ENCODE peak calls at places on chromosomes 2 and 18, in ten cellular contexts. One of them, this sample, is unnamed.

GRCh38 chr2:227782804-227783203 is 30.8 kb upstream of the CCL20 start:
- DNase-seq in HFF-Myc: no peak
- DNase-seq in tibial artery: no peak
- DNase-seq in activated naive CD4-positive, alpha-beta T cell treated with anti-CD3 and anti-CD28 coated beads, Interleukin-2, amount 10 ng/mL, durations not matched to agents 7 days and 5 days: no peak
- DNase-seq in dermis blood vessel endothelial cell: no peak
- DNase-seq in fibroblast of mammary gland: no peak
- DNase-seq in T1000: no peak
- DNase-seq in NCI-H2029: no peak
- DNase-seq in HTR-8/SVneo: no peak
- DNase-seq in NCI-H82: no peak
- DNase-seq in this sample: no peak

GRCh38 chr2:58571181-58571852 is 330.2 kb upstream of the FANCL start:
- DNase-seq in T1000: peak; percentile 16
- DNase-seq in fibroblast of mammary gland: peak; percentile 81
- DNase-seq in activated naive CD4-positive, alpha-beta T cell treated with anti-CD3 and anti-CD28 coated beads, Interleukin-2, amount 10 ng/mL, durations not matched to agents 7 days and 5 days: peak; percentile 21
- DNase-seq in dermis blood vessel endothelial cell: peak; percentile 86
- DNase-seq in NCI-H82: peak; percentile 92
- DNase-seq in HFF-Myc: peak; percentile 56
- DNase-seq in HTR-8/SVneo: peak; percentile 65
- DNase-seq in tibial artery: no peak
- DNase-seq in NCI-H2029: peak; percentile 50
- DNase-seq in this sample: no peak

GRCh38 chr2:16773080-16773713 is 107.6 kb upstream of the CYRIA start:
- DNase-seq in activated naive CD4-positive, alpha-beta T cell treated with anti-CD3 and anti-CD28 coated beads, Interleukin-2, amount 10 ng/mL, durations not matched to agents 7 days and 5 days: peak; percentile 25
- DNase-seq in dermis blood vessel endothelial cell: peak; percentile 64
- DNase-seq in HFF-Myc: no peak
- DNase-seq in NCI-H2029: no peak
- DNase-seq in fibroblast of mammary gland: peak; percentile 52
- DNase-seq in tibial artery: no peak
- DNase-seq in HTR-8/SVneo: peak; percentile 10
- DNase-seq in T1000: no peak
- DNase-seq in NCI-H82: peak; percentile 87
- DNase-seq in this sample: no peak

GRCh38 chr18:2978626-2979025 is 34.3 kb downstream of the LPIN2 start:
- DNase-seq in HTR-8/SVneo: peak; percentile 25
- DNase-seq in tibial artery: peak; percentile 76
- DNase-seq in NCI-H2029: no peak
- DNase-seq in NCI-H82: no peak
- DNase-seq in dermis blood vessel endothelial cell: peak; percentile 69
- DNase-seq in fibroblast of mammary gland: peak; percentile 97
- DNase-seq in activated naive CD4-positive, alpha-beta T cell treated with anti-CD3 and anti-CD28 coated beads, Interleukin-2, amount 10 ng/mL, durations not matched to agents 7 days and 5 days: no peak
- DNase-seq in T1000: peak; percentile 38
- DNase-seq in HFF-Myc: no peak
- DNase-seq in this sample: no peak

GRCh38 chr2:33372940-33373553 is 103.4 kb upstream of the RASGRP3 start:
- DNase-seq in NCI-H82: peak; percentile 63
- DNase-seq in activated naive CD4-positive, alpha-beta T cell treated with anti-CD3 and anti-CD28 coated beads, Interleukin-2, amount 10 ng/mL, durations not matched to agents 7 days and 5 days: peak; percentile 33
- DNase-seq in HFF-Myc: no peak
- DNase-seq in dermis blood vessel endothelial cell: peak; percentile 84
- DNase-seq in NCI-H2029: peak; percentile 19
- DNase-seq in HTR-8/SVneo: peak; percentile 46
- DNase-seq in fibroblast of mammary gland: peak; percentile 45
- DNase-seq in T1000: no peak
- DNase-seq in tibial artery: no peak
- DNase-seq in this sample: peak; percentile 29

GRCh38 chr2:20353597-20353996 is 3.0 kb upstream of the PUM2 start:
- DNase-seq in NCI-H2029: peak; percentile 69
- DNase-seq in fibroblast of mammary gland: no peak
- DNase-seq in tibial artery: no peak
- DNase-seq in dermis blood vessel endothelial cell: no peak
- DNase-seq in T1000: no peak
- DNase-seq in NCI-H82: peak; percentile 98
- DNase-seq in HFF-Myc: no peak
- DNase-seq in activated naive CD4-positive, alpha-beta T cell treated with anti-CD3 and anti-CD28 coated beads, Interleukin-2, amount 10 ng/mL, durations not matched to agents 7 days and 5 days: no peak
- DNase-seq in HTR-8/SVneo: no peak
- DNase-seq in this sample: no peak

GRCh38 chr2:85541753-85542457 is 2.9 kb downstream of the MAT2A start:
- DNase-seq in NCI-H2029: no peak
- DNase-seq in T1000: no peak
- DNase-seq in activated naive CD4-positive, alpha-beta T cell treated with anti-CD3 and anti-CD28 coated beads, Interleukin-2, amount 10 ng/mL, durations not matched to agents 7 days and 5 days: no peak
- DNase-seq in NCI-H82: no peak
- DNase-seq in dermis blood vessel endothelial cell: no peak
- DNase-seq in fibroblast of mammary gland: no peak
- DNase-seq in HTR-8/SVneo: no peak
- DNase-seq in tibial artery: no peak
- DNase-seq in HFF-Myc: no peak
- DNase-seq in this sample: no peak

GRCh38 chr2:8328189-8328588 is 353.7 kb upstream of the ID2 start:
- DNase-seq in fibroblast of mammary gland: no peak
- DNase-seq in T1000: no peak
- DNase-seq in dermis blood vessel endothelial cell: no peak
- DNase-seq in activated naive CD4-positive, alpha-beta T cell treated with anti-CD3 and anti-CD28 coated beads, Interleukin-2, amount 10 ng/mL, durations not matched to agents 7 days and 5 days: no peak
- DNase-seq in HTR-8/SVneo: no peak
- DNase-seq in HFF-Myc: no peak
- DNase-seq in tibial artery: no peak
- DNase-seq in NCI-H2029: no peak
- DNase-seq in NCI-H82: no peak
- DNase-seq in this sample: no peak

GRCh38 chr2:70767094-70767698 is 804 bp downstream of the ADD2 start:
- DNase-seq in NCI-H2029: no peak
- DNase-seq in fibroblast of mammary gland: no peak
- DNase-seq in T1000: no peak
- DNase-seq in activated naive CD4-positive, alpha-beta T cell treated with anti-CD3 and anti-CD28 coated beads, Interleukin-2, amount 10 ng/mL, durations not matched to agents 7 days and 5 days: peak; percentile 33
- DNase-seq in NCI-H82: peak; percentile 80
- DNase-seq in HTR-8/SVneo: peak; percentile 25
- DNase-seq in tibial artery: no peak
- DNase-seq in dermis blood vessel endothelial cell: no peak
- DNase-seq in HFF-Myc: no peak
- DNase-seq in this sample: no peak

GRCh38 chr18:31042068-31042390 is 513 bp downstream of the DSC3 start:
- DNase-seq in dermis blood vessel endothelial cell: no peak
- DNase-seq in activated naive CD4-positive, alpha-beta T cell treated with anti-CD3 and anti-CD28 coated beads, Interleukin-2, amount 10 ng/mL, durations not matched to agents 7 days and 5 days: no peak
- DNase-seq in HFF-Myc: no peak
- DNase-seq in NCI-H82: no peak
- DNase-seq in T1000: no peak
- DNase-seq in fibroblast of mammary gland: no peak
- DNase-seq in tibial artery: no peak
- DNase-seq in NCI-H2029: no peak
- DNase-seq in HTR-8/SVneo: no peak
- DNase-seq in this sample: no peak

GRCh38 chr2:118241128-118241527 is 152.9 kb downstream of the INSIG2 start:
- DNase-seq in NCI-H2029: no peak
- DNase-seq in dermis blood vessel endothelial cell: no peak
- DNase-seq in T1000: no peak
- DNase-seq in HFF-Myc: no peak
- DNase-seq in fibroblast of mammary gland: no peak
- DNase-seq in HTR-8/SVneo: no peak
- DNase-seq in NCI-H82: no peak
- DNase-seq in activated naive CD4-positive, alpha-beta T cell treated with anti-CD3 and anti-CD28 coated beads, Interleukin-2, amount 10 ng/mL, durations not matched to agents 7 days and 5 days: no peak
- DNase-seq in tibial artery: no peak
- DNase-seq in this sample: no peak

GRCh38 chr18:63210531-63210930 is 109.0 kb downstream of the BCL2 start:
- DNase-seq in HFF-Myc: no peak
- DNase-seq in dermis blood vessel endothelial cell: no peak
- DNase-seq in activated naive CD4-positive, alpha-beta T cell treated with anti-CD3 and anti-CD28 coated beads, Interleukin-2, amount 10 ng/mL, durations not matched to agents 7 days and 5 days: no peak
- DNase-seq in NCI-H82: no peak
- DNase-seq in HTR-8/SVneo: no peak
- DNase-seq in T1000: no peak
- DNase-seq in fibroblast of mammary gland: no peak
- DNase-seq in tibial artery: no peak
- DNase-seq in NCI-H2029: no peak
- DNase-seq in this sample: no peak

GRCh38 chr2:133937669-133938068 is 316.2 kb upstream of the MGAT5 start:
- DNase-seq in tibial artery: no peak
- DNase-seq in HFF-Myc: no peak
- DNase-seq in NCI-H82: no peak
- DNase-seq in activated naive CD4-positive, alpha-beta T cell treated with anti-CD3 and anti-CD28 coated beads, Interleukin-2, amount 10 ng/mL, durations not matched to agents 7 days and 5 days: no peak
- DNase-seq in dermis blood vessel endothelial cell: no peak
- DNase-seq in T1000: no peak
- DNase-seq in fibroblast of mammary gland: no peak
- DNase-seq in HTR-8/SVneo: no peak
- DNase-seq in NCI-H2029: no peak
- DNase-seq in this sample: no peak

GRCh38 chr2:62705859-62706720 is 577 bp downstream of the EHBP1 start:
- DNase-seq in fibroblast of mammary gland: peak; percentile 41
- DNase-seq in tibial artery: peak; percentile 85
- DNase-seq in NCI-H82: peak; percentile 81
- DNase-seq in dermis blood vessel endothelial cell: peak; percentile 59
- DNase-seq in NCI-H2029: peak; percentile 16
- DNase-seq in HTR-8/SVneo: peak; percentile 52
- DNase-seq in T1000: peak; percentile 71
- DNase-seq in activated naive CD4-positive, alpha-beta T cell treated with anti-CD3 and anti-CD28 coated beads, Interleukin-2, amount 10 ng/mL, durations not matched to agents 7 days and 5 days: no peak
- DNase-seq in HFF-Myc: no peak
- DNase-seq in this sample: no peak

This sample was measured in T-cell.